ENCODE peak calls at places on chromosomes 2 and 18, in six cellular contexts. O, G, H, Z, L and S are unnamed samples.
A peak's percentile ranks its signal among the peaks of the same experiment; 100 is the strongest.

GRCh38 chr2:189020179-189020578 is 46.0 kb downstream of the COL3A1 start:
- DNase-seq in L (no peak), H (no peak), O (no peak), Z (no peak), G (no peak), S (no peak)

GRCh38 chr2:1366546-1367134 is 46.6 kb upstream of the TPO start:
- DNase-seq in O (no peak), L (no peak), Z (no peak), H (no peak), G (no peak), S (no peak)

GRCh38 chr18:36427369-36427768 is 129.9 kb downstream of the FHOD3 start:
- DNase-seq in H (no peak), L (no peak), G (no peak), Z (no peak), O (no peak), S (no peak)

GRCh38 chr2:132978840-132979239 is 308.8 kb upstream of the LYPD1 start:
- DNase-seq in G (no peak), L (no peak), H (no peak), O (no peak), Z (no peak), S (no peak)

GRCh38 chr2:40178171-40178778 is 273.6 kb downstream of the SLC8A1 start:
- DNase-seq in L (no peak), G (no peak), O (no peak), Z (no peak), H (no peak), S (no peak)

GRCh38 chr2:987789-988188 is 37.1 kb downstream of the SNTG2 start:
- DNase-seq in O (no peak), G (no peak), L (no peak), H (no peak), Z (no peak), S (no peak)

GRCh38 chr2:37825586-37825985 is 99.5 kb upstream of the RMDN2 start:
- DNase-seq in G (no peak), H (no peak), Z (no peak), O (no peak), L (no peak), S (no peak)

GRCh38 chr2:48138898-48139297 is 232.6 kb upstream of the FBXO11 start:
- DNase-seq in O (no peak), G (no peak), H (no peak), L (no peak), Z (no peak), S (no peak)

GRCh38 chr18:79916128-79916494 is 35.3 kb downstream of the SLC66A2 start:
- DNase-seq in G (no peak), L (no peak), H (no peak), O (no peak), Z (no peak), S (no peak)

GRCh38 chr2:7089898-7090510 is 172.8 kb downstream of the RNF144A start:
- DNase-seq in L (no peak), H (no peak), Z (no peak), G (no peak), O (no peak), S (no peak)

GRCh38 chr2:98902209-98903063 is 33.6 kb downstream of the CRACDL start:
- DNase-seq in O (no peak), Z (no peak), L (no peak), H (no peak), G (peak; percentile 26), S (no peak)

GRCh38 chr2:5695641-5696350 is 3.6 kb downstream of the SOX11 start:
- DNase-seq in L (no peak), O (no peak), H (no peak), G (no peak), Z (peak; percentile 30), S (no peak)

GRCh38 chr2:142037051-142037450 is 93.8 kb downstream of the LRP1B start:
- DNase-seq in Z (peak; percentile 55), O (no peak), G (no peak), L (no peak), H (no peak), S (no peak)

GRCh38 chr2:17821535-17822451 is 5.5 kb downstream of the MSGN1 start:
- DNase-seq in H (no peak), L (no peak), G (no peak), O (no peak), Z (no peak), S (no peak)

GRCh38 chr2:199955007-199955338 is 318 bp downstream of the TYW5 start:
- DNase-seq in L (no peak), H (no peak), G (no peak), O (no peak), Z (peak; percentile 67), S (no peak)

DNA sequence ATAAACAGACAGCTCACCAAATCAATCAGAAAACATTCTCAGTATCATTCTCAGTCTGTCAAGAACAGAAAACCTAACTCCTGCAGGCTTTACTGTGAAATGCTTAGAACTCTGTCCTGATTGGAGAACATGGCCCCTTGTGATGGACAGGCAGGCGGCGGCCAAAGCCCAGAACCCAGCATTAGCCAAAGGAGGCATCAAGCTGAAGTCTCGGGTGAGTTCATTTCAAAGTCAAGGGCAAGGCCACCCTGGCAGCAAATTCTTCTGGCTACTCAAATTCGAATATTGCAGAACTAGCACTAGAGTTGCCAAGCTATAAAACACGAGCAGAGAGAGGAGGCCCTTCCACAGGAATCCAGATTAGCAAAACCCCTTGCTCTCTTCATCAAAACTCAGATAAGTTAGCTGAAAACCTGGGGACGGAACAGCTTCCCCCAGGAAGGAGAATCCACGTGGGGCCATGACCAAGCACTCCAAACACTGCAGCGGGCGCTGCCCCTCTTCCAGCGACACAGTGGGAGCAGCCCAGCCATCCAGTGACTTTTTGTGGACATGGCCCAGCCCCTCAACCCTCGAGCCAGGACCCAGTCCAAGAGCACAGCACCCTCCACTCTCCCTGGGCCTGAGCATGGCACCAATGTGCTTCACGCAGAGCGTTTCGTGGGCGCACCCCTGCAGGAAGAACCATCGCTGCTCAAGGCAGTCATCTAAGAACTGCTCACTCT is 98.6 kb downstream of the HDAC4 start:
- DNase-seq in L (no peak), Z (no peak), G (no peak), O (no peak), H (no peak), S (no peak)
- H3K4me1 ChIP-seq in L (peaks cover 11% of the 10 kb centered on the region), Z (peaks cover 9% of the 10 kb centered on the region), G (peaks cover 7% of the 10 kb centered on the region), O (peaks cover 48% of the 10 kb centered on the region), H (peaks cover 34% of the 10 kb centered on the region), S (no peaks in the 10 kb centered on the region)

DNA sequence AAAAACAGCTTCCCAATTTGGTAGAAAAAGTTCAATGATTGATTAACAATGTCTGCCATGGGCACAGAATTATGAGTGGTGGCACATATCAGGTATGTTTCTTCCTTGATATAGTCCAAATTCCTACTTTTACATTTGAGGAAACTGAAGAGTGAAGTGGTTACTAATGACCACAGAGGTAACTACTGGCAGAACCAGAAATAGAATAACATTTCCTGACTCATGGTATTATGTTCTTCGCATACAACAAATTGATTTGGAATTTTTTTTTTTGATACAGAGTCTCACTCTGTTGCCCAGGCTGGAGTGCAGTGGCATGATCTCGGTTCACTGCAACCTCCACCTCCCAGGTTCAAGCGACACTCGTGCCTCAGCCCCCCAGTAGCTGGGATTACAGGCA is 6.0 kb upstream of the NFE2L2 start:
- DNase-seq in O (no peak), Z (no peak), G (no peak), L (no peak), H (no peak), S (no peak)
- H3K4me1 ChIP-seq in O (peaks cover 12% of the 10 kb centered on the region), Z (peaks cover 36% of the 10 kb centered on the region), G (peaks cover 2% of the 10 kb centered on the region), L (peaks cover 92% of the 10 kb centered on the region), H (peaks cover 9% of the 10 kb centered on the region), S (peaks cover 61% of the 10 kb centered on the region)

GRCh38 chr2:52340185-52340584 is 1308.3 kb upstream of the NRXN1 start:
- DNase-seq in L (no peak), H (no peak), O (no peak), G (no peak), Z (no peak), S (no peak)

GRCh38 chr2:52334185-52334584 is 1302.3 kb upstream of the NRXN1 start:
- DNase-seq in O (no peak), H (no peak), Z (no peak), L (no peak), G (no peak), S (no peak)

GRCh38 chr2:52341732-52342131 is 1309.8 kb upstream of the NRXN1 start:
- DNase-seq in L (no peak), G (no peak), H (no peak), Z (no peak), O (no peak), S (no peak)

GRCh38 chr2:52335727-52336126 is 1303.8 kb upstream of the NRXN1 start:
- DNase-seq in O (no peak), G (no peak), Z (no peak), H (no peak), L (no peak), S (no peak)

DNA sequence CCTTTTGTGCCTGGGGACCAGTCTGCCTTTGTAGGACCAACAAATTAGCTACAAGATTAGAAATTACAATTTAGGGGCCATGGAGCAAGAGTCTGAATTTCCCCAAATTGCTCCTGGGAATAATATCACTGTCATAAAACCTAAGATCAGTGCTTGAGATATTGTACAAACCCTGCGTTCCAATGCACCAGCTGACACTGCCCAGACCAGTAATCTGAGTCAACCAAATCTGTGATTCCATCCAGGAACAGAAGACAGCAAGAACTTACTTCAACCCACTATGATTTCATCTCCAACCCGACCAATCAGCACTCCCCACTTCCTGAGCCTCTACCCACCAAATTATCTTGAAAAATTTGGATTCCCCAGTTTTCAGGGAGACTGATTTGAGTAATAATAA is 1305.0 kb upstream of the NRXN1 start:
- DNase-seq in L (no peak), H (no peak), Z (no peak), G (no peak), O (no peak), S (no peak)
- H3K4me1 ChIP-seq in L (no peaks in the 10 kb centered on the region), H (no peaks in the 10 kb centered on the region), Z (no peaks in the 10 kb centered on the region), G (no peaks in the 10 kb centered on the region), O (no peaks in the 10 kb centered on the region), S (no peaks in the 10 kb centered on the region)

GRCh38 chr18:46414863-46415262 is 242.2 kb downstream of the LOXHD1 start:
- DNase-seq in L (no peak), O (no peak), G (no peak), Z (no peak), H (no peak), S (no peak)

GRCh38 chr18:46411191-46411590 is 245.8 kb downstream of the LOXHD1 start:
- DNase-seq in L (no peak), Z (no peak), O (no peak), G (no peak), H (no peak), S (no peak)

GRCh38 chr18:46412831-46413371 is 244.1 kb downstream of the LOXHD1 start:
- DNase-seq in H (no peak), G (peak; percentile 75), L (no peak), Z (no peak), O (no peak), S (no peak)

GRCh38 chr18:46413684-46414083 is 243.3 kb downstream of the LOXHD1 start:
- DNase-seq in G (no peak), H (no peak), Z (no peak), O (no peak), L (no peak), S (no peak)

DNA sequence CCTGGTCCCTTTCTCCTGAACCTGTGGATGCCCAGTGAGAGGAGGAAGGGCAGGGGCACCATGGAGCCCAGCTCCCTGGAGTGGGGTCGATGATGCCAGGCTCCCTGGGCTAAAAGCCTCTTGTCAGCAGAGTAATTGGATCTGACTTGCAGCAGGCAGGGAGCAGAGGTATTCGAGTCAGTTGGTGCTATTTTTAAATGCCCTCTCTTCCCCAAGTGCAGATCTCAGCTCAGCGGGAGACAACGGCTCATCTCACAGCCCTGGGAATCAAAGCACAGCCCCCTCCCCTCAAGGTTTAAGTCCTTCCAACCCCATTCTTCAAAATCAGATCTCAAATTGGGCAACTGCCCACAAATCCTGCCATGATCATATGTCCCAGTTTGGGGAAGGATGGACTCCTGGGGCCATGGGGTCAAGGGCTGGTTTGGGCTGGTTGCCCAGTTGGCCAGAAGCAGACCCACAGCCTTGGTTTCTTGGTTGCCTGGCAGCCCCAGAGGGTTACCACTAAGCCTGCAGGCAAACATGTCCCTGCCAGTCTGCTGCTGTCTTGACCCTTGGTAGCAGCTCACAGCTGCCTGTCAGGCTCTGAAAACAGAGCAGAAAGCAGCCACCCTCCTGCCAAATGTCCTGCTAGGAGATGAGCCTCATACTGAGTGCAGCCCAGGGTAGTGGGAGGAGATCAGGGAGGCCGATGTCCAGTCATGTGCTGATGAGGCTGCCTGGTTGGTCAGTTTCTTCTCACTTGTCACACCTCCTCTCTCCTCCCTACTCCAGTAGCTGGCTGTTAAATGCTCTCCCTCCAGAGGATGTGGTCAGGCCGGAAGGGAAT is 244.9 kb downstream of the LOXHD1 start:
- DNase-seq in H (no peak), Z (no peak), O (no peak), L (no peak), G (no peak), S (no peak)
- H3K4me1 ChIP-seq in H (no peaks in the 10 kb centered on the region), Z (no peaks in the 10 kb centered on the region), O (no peaks in the 10 kb centered on the region), L (no peaks in the 10 kb centered on the region), G (peaks cover 20% of the 10 kb centered on the region), S (peaks cover 65% of the 10 kb centered on the region)